ENCODE peak calls at places on chromosomes 2 and 18, in four cellular contexts. One of them, this sample, is unnamed.

GRCh38 chr2:231904161-231904611 is 22.0 kb downstream of the NPPC start:
- DNase-seq in HepG2: no peak
- DNase-seq in fibroblast of the aortic adventitia: no peak
- DNase-seq in ovary: no peak
- DNase-seq in this sample: no peak

GRCh38 chr2:239337877-239338484 is 62.8 kb downstream of the HDAC4 start:
- DNase-seq in fibroblast of the aortic adventitia: no peak
- DNase-seq in HepG2: no peak
- DNase-seq in ovary: no peak
- DNase-seq in this sample: no peak

GRCh38 chr2:105136394-105136793 is 98.5 kb downstream of the MRPS9 start:
- DNase-seq in ovary: no peak
- DNase-seq in fibroblast of the aortic adventitia: no peak
- DNase-seq in HepG2: no peak
- DNase-seq in this sample: no peak

GRCh38 chr2:159982842-159983785 is 79.3 kb downstream of the PLA2R1 start:
- DNase-seq in HepG2: no peak
- DNase-seq in fibroblast of the aortic adventitia: peak; percentile 66
- DNase-seq in ovary: no peak
- DNase-seq in this sample: peak; percentile 83

GRCh38 chr2:53755022-53755630 is 12.5 kb upstream of the CHAC2 start:
- DNase-seq in ovary: no peak
- DNase-seq in fibroblast of the aortic adventitia: peak; percentile 44
- DNase-seq in HepG2: no peak
- DNase-seq in this sample: no peak

GRCh38 chr2:120347387-120348010 is 1.6 kb downstream of the INHBB start:
- DNase-seq in fibroblast of the aortic adventitia: peak; percentile 17
- DNase-seq in HepG2: no peak
- DNase-seq in ovary: no peak
- DNase-seq in this sample: peak; percentile 48

GRCh38 chr2:55885944-55886281 is 37.7 kb downstream of the EFEMP1 start:
- DNase-seq in ovary: no peak
- DNase-seq in fibroblast of the aortic adventitia: no peak
- DNase-seq in HepG2: no peak
- DNase-seq in this sample: no peak

GRCh38 chr2:54494087-54494486 is 38.0 kb downstream of the SPTBN1 start:
- DNase-seq in HepG2: no peak
- DNase-seq in fibroblast of the aortic adventitia: no peak
- DNase-seq in ovary: no peak
- DNase-seq in this sample: no peak

GRCh38 chr2:44688442-44689124 is 252.9 kb upstream of the SIX3 start:
- DNase-seq in fibroblast of the aortic adventitia: no peak
- DNase-seq in ovary: no peak
- DNase-seq in HepG2: no peak
- DNase-seq in this sample: no peak

GRCh38 chr18:62827397-62827796 is 112.1 kb downstream of the PHLPP1 start:
- DNase-seq in fibroblast of the aortic adventitia: no peak
- DNase-seq in HepG2: no peak
- DNase-seq in ovary: no peak
- DNase-seq in this sample: no peak

GRCh38 chr2:237723613-237724012 is 75.0 kb upstream of the RBM44 start:
- DNase-seq in ovary: no peak
- DNase-seq in fibroblast of the aortic adventitia: no peak
- DNase-seq in HepG2: peak; percentile 74
- DNase-seq in this sample: peak; percentile 59

GRCh38 chr2:240569523-240569997 is 1.3 kb downstream of the RNPEPL1 start:
- DNase-seq in fibroblast of the aortic adventitia: no peak
- DNase-seq in HepG2: no peak
- DNase-seq in ovary: peak; percentile 19
- DNase-seq in this sample: no peak

GRCh38 chr2:53033416-53033815 is 734.2 kb upstream of the CHAC2 start:
- DNase-seq in fibroblast of the aortic adventitia: peak; percentile 51
- DNase-seq in ovary: no peak
- DNase-seq in HepG2: no peak
- DNase-seq in this sample: peak; percentile 43

GRCh38 chr2:12081481-12082210 is 335.2 kb downstream of the LPIN1 start:
- DNase-seq in fibroblast of the aortic adventitia: no peak
- DNase-seq in HepG2: no peak
- DNase-seq in ovary: no peak
- DNase-seq in this sample: no peak

GRCh38 chr2:166609183-166609959 is 115.3 kb upstream of the SCN7A start:
- DNase-seq in fibroblast of the aortic adventitia: no peak
- DNase-seq in ovary: no peak
- DNase-seq in HepG2: peak; percentile 81
- DNase-seq in this sample: no peak

GRCh38 chr2:192499476-192499875 is 304.7 kb upstream of the TMEFF2 start:
- DNase-seq in fibroblast of the aortic adventitia: peak; percentile 10
- DNase-seq in HepG2: no peak
- DNase-seq in ovary: no peak
- DNase-seq in this sample: peak; percentile 26

GRCh38 chr18:32139835-32140283 is 48.2 kb downstream of the RNF138 start:
- DNase-seq in ovary: no peak
- DNase-seq in fibroblast of the aortic adventitia: no peak
- DNase-seq in HepG2: no peak
- DNase-seq in this sample: no peak

GRCh38 chr2:62586981-62587380 is 81.0 kb upstream of the TMEM17 start:
- DNase-seq in ovary: no peak
- DNase-seq in HepG2: no peak
- DNase-seq in fibroblast of the aortic adventitia: no peak
- DNase-seq in this sample: peak; percentile 29

GRCh38 chr2:65227035-65227470 is 578 bp upstream of the ACTR2 start:
- DNase-seq in ovary: no peak
- DNase-seq in fibroblast of the aortic adventitia: no peak
- DNase-seq in HepG2: peak; percentile 18
- DNase-seq in this sample: peak; percentile 48

GRCh38 chr2:101967826-101968498 is 23.8 kb upstream of the IL1R2 start:
- DNase-seq in fibroblast of the aortic adventitia: peak; percentile 85
- DNase-seq in ovary: peak; percentile 48
- DNase-seq in HepG2: no peak
- DNase-seq in this sample: no peak

GRCh38 chr2:53572696-53573095 is 194.9 kb upstream of the CHAC2 start:
- DNase-seq in ovary: no peak
- DNase-seq in HepG2: no peak
- DNase-seq in fibroblast of the aortic adventitia: no peak
- DNase-seq in this sample: no peak

GRCh38 chr18:45920367-45920766 is 46.8 kb downstream of the EPG5 start:
- DNase-seq in HepG2: no peak
- DNase-seq in ovary: peak; percentile 52
- DNase-seq in fibroblast of the aortic adventitia: peak; percentile 84
- DNase-seq in this sample: peak; percentile 72

GRCh38 chr18:21004721-21005120 is 106.9 kb downstream of the ROCK1 start:
- DNase-seq in ovary: no peak
- DNase-seq in fibroblast of the aortic adventitia: peak; percentile 96
- DNase-seq in HepG2: no peak
- DNase-seq in this sample: peak; percentile 98

GRCh38 chr2:75560022-75560767 is 544 bp downstream of the EVA1A start:
- DNase-seq in fibroblast of the aortic adventitia: peak; percentile 55
- DNase-seq in ovary: peak; percentile 15
- DNase-seq in HepG2: no peak
- DNase-seq in this sample: peak; percentile 42

GRCh38 chr2:8234757-8235374 is 447.0 kb upstream of the ID2 start:
- DNase-seq in ovary: no peak
- DNase-seq in fibroblast of the aortic adventitia: no peak
- DNase-seq in HepG2: no peak
- DNase-seq in this sample: no peak

GRCh38 chr2:168712053-168712452 is 90.4 kb upstream of the NOSTRIN start:
- DNase-seq in ovary: no peak
- DNase-seq in HepG2: no peak
- DNase-seq in fibroblast of the aortic adventitia: no peak
- DNase-seq in this sample: peak; percentile 42
- TF ChIP-seq CTCF in ovary: no peak
- TF ChIP-seq CTCF in HepG2: no peak
- TF ChIP-seq CTCF in fibroblast of the aortic adventitia: peak; percentile 16
- TF ChIP-seq CTCF in this sample: peak; percentile 48

GRCh38 chr2:127635380-127636237 is 10.3 kb upstream of the GPR17 start:
- DNase-seq in fibroblast of the aortic adventitia: no peak
- DNase-seq in HepG2: no peak
- DNase-seq in ovary: no peak
- DNase-seq in this sample: no peak
- H3K4me3 ChIP-seq in fibroblast of the aortic adventitia: no peak overlapping the region
- H3K4me3 ChIP-seq in HepG2: no peak overlapping the region
- H3K4me3 ChIP-seq in ovary: no peak overlapping the region
- H3K4me3 ChIP-seq in this sample: no peak overlapping the region

GRCh38 chr2:193963472-193964119 is 1693.4 kb upstream of the SLC39A10 start:
- DNase-seq in ovary: no peak
- DNase-seq in HepG2: peak; percentile 36
- DNase-seq in fibroblast of the aortic adventitia: peak; percentile 82
- DNase-seq in this sample: peak; percentile 80
- TF ChIP-seq CTCF in ovary: no peak
- TF ChIP-seq CTCF in HepG2: peak; percentile 55
- TF ChIP-seq CTCF in fibroblast of the aortic adventitia: peak; percentile 80
- TF ChIP-seq CTCF in this sample: peak; percentile 86

GRCh38 chr2:222888716-222889115 is 27.9 kb downstream of the ACSL3 start:
- DNase-seq in HepG2: no peak
- DNase-seq in fibroblast of the aortic adventitia: no peak
- DNase-seq in ovary: no peak
- DNase-seq in this sample: no peak

GRCh38 chr2:222895143-222895542 is 34.3 kb downstream of the ACSL3 start:
- DNase-seq in ovary: no peak
- DNase-seq in HepG2: no peak
- DNase-seq in fibroblast of the aortic adventitia: no peak
- DNase-seq in this sample: no peak

GRCh38 chr2:222892321-222892720 is 31.5 kb downstream of the ACSL3 start:
- DNase-seq in ovary: no peak
- DNase-seq in HepG2: no peak
- DNase-seq in fibroblast of the aortic adventitia: peak; percentile 45
- DNase-seq in this sample: peak; percentile 75

GRCh38 chr2:222893716-222894115 is 32.9 kb downstream of the ACSL3 start:
- DNase-seq in HepG2: no peak
- DNase-seq in fibroblast of the aortic adventitia: no peak
- DNase-seq in ovary: no peak
- DNase-seq in this sample: no peak

DNA sequence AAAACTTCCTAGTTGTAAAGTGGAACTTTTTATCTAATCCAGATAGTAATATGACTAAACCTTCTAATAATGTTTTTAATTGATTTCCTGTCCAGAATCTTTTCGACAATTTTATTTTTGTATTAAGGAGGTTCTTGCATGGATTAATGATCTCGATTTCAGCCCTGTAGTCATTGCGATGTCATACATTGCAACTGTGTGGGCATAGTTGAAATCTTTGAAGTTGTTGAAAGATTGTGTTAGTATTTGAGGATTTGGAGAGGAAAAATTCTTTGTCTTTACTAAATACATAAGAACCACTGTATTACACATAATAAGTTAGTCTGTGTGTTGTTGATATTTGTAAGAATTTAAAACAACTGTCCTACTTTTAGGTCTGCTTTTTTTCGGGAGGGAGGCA is 31.1 kb downstream of the ACSL3 start:
- DNase-seq in ovary: no peak
- DNase-seq in HepG2: no peak
- DNase-seq in fibroblast of the aortic adventitia: peak; percentile 55
- DNase-seq in this sample: peak; percentile 56
- H3K4me3 ChIP-seq in ovary: no peak overlapping the region
- H3K4me3 ChIP-seq in HepG2: no peak overlapping the region
- H3K4me3 ChIP-seq in fibroblast of the aortic adventitia: no peak overlapping the region
- H3K4me3 ChIP-seq in this sample: peak overlapping the region; percentile 7

GRCh38 chr2:96848264-96848663 is 4.4 kb upstream of the ANKRD23 start:
- DNase-seq in HepG2: peak; percentile 60
- DNase-seq in fibroblast of the aortic adventitia: no peak
- DNase-seq in ovary: no peak
- DNase-seq in this sample: no peak

GRCh38 chr2:96856776-96857673 is 791 bp downstream of the ANKRD39 start:
- DNase-seq in ovary: no peak
- DNase-seq in fibroblast of the aortic adventitia: peak; percentile 21
- DNase-seq in HepG2: peak; percentile 47
- DNase-seq in this sample: peak; percentile 24

GRCh38 chr2:96853321-96853720 is 4.5 kb downstream of the ANKRD39 start:
- DNase-seq in fibroblast of the aortic adventitia: no peak
- DNase-seq in HepG2: no peak
- DNase-seq in ovary: no peak
- DNase-seq in this sample: no peak

GRCh38 chr2:96847586-96847985 is 3.8 kb upstream of the ANKRD23 start:
- DNase-seq in ovary: no peak
- DNase-seq in fibroblast of the aortic adventitia: no peak
- DNase-seq in HepG2: no peak
- DNase-seq in this sample: no peak

GRCh38 chr2:96852667-96853066 is 5.1 kb downstream of the ANKRD39 start:
- DNase-seq in ovary: no peak
- DNase-seq in HepG2: no peak
- DNase-seq in fibroblast of the aortic adventitia: no peak
- DNase-seq in this sample: no peak
- TF ChIP-seq CTCF in ovary: no peak
- TF ChIP-seq CTCF in HepG2: no peak
- TF ChIP-seq CTCF in fibroblast of the aortic adventitia: no peak
- TF ChIP-seq CTCF in this sample: no peak

DNA sequence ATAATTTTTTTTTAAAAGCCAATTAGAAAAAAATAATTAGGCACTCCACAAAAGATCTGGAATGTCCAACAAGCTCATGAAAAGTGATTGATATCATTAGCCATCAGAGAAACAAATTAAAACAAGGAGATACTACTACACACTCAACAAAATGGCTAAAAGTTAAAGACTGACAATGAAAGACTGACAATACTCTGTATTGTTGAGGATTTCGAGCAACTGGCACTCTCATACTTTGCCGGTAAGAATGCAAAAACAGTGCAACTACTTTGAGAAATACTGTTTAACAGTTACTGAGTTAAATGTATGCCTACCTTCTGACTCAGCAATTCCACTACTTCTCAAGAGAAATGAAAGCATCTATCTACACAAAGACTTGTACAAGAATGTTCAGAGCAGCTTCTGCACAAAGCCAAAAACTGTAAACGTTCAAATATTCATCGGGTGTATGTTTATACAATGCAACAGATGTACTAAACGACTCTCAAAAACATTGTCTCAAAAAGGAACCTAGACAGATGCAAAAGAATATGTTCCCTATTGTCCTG is 1.9 kb downstream of the INO80C start:
- DNase-seq in HepG2: no peak
- DNase-seq in ovary: no peak
- DNase-seq in fibroblast of the aortic adventitia: no peak
- DNase-seq in this sample: peak; percentile 74
- H3K4me3 ChIP-seq in HepG2: no peak overlapping the region
- H3K4me3 ChIP-seq in ovary: no peak overlapping the region
- H3K4me3 ChIP-seq in fibroblast of the aortic adventitia: no peak overlapping the region
- H3K4me3 ChIP-seq in this sample: no peak overlapping the region

DNA sequence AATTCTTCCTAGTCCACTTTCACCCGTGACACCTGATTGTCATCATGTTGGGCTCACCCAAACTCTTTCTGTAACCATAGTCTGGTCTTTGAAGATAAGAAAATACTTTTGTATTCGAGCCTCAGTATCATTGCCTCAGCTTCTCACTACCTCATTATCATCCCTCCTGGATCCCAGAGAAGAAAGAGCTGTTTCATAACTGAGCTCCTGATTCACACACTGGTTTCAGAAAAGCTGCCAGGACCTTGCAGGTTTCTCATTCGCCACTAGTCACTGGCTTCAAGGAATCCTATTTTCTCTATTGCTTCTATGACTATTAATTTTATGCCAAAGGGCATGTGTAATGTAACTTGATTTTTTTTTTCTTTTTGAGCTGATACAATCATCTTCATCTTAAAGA is 2.9 kb upstream of the CRIM1 start:
- DNase-seq in ovary: no peak
- DNase-seq in fibroblast of the aortic adventitia: peak; percentile 81
- DNase-seq in HepG2: peak; percentile 62
- DNase-seq in this sample: peak; percentile 81
- TF ChIP-seq CTCF in ovary: no peak
- TF ChIP-seq CTCF in fibroblast of the aortic adventitia: peak; percentile 42
- TF ChIP-seq CTCF in HepG2: no peak
- TF ChIP-seq CTCF in this sample: peak; percentile 34